ENCODE peak calls at places on chromosome 12, in five cellular contexts. P, L, G, I and W are unnamed samples.
A peak's percentile ranks its signal among the peaks of the same experiment; 100 is the strongest.

GRCh38 chr12:11785722-11786121 is 136.2 kb downstream of the ETV6 start:
- DNase-seq in L (no peak), I (no peak), G (peak; percentile 33), P (no peak), W (no peak)

GRCh38 chr12:64610092-64610659 is at the start of gene RASSF3:
- DNase-seq in P (peak; percentile 29), I (no peak), G (peak; percentile 49), L (peak; percentile 70), W (peak; percentile 57)

GRCh38 chr12:126537961-126538530 is 1472.8 kb downstream of the AACS start:
- DNase-seq in L (no peak), P (no peak), G (no peak), I (no peak), W (no peak)

GRCh38 chr12:57844725-57845477 is 1.6 kb downstream of the CTDSP2 start:
- DNase-seq in I (peak; percentile 37), G (peak; percentile 94), P (no peak), L (no peak), W (peak; percentile 23)

GRCh38 chr12:26119391-26119981 is 5.4 kb downstream of the BHLHE41 start:
- DNase-seq in L (no peak), P (no peak), I (peak; percentile 66), G (peak; percentile 78), W (no peak)

GRCh38 chr12:104909761-104910160 is 48.3 kb downstream of the SLC41A2 start:
- DNase-seq in P (no peak), G (peak; percentile 73), L (no peak), I (no peak), W (no peak)

GRCh38 chr12:92974759-92975158 is 45.7 kb upstream of the EEA1 start:
- DNase-seq in P (no peak), G (no peak), I (no peak), L (no peak), W (no peak)

GRCh38 chr12:52543985-52544888 is 8.7 kb downstream of the KRT71 start:
- DNase-seq in L (no peak), P (no peak), I (no peak), G (no peak), W (no peak)

GRCh38 chr12:122459211-122459610 is 36.7 kb upstream of the CLIP1 start:
- DNase-seq in P (no peak), L (no peak), G (no peak), I (no peak), W (no peak)

GRCh38 chr12:94225924-94226630 is 77.7 kb downstream of the PLXNC1 start:
- DNase-seq in I (no peak), L (no peak), G (no peak), P (no peak), W (no peak)

GRCh38 chr12:27608890-27609289 is 84.9 kb downstream of the PPFIBP1 start:
- DNase-seq in G (no peak), L (no peak), I (no peak), P (no peak), W (no peak)

GRCh38 chr12:131108171-131108955 is 154.7 kb downstream of the ADGRD1 start:
- DNase-seq in P (no peak), G (no peak), L (no peak), I (no peak), W (no peak)

GRCh38 chr12:112794721-112795486 is 3.4 kb downstream of the RPH3A start:
- DNase-seq in P (no peak), I (no peak), L (no peak), G (no peak), W (no peak)

GRCh38 chr12:44076892-44077291 is 241.0 kb downstream of the TMEM117 start:
- DNase-seq in G (no peak), L (no peak), I (no peak), P (no peak), W (no peak)